ENCODE peak calls at places on chromosomes 6 and 20, in four cellular contexts. One of them, this sample, is unnamed.

GRCh38 chr6:163637524-163637923 is 223.0 kb downstream of the QKI start:
- DNase-seq in Panc1: no peak
- DNase-seq in CD8-positive, alpha-beta T cell: no peak
- DNase-seq in BE2C: no peak
- DNase-seq in this sample: no peak

GRCh38 chr6:71190809-71191208 is 97.8 kb upstream of the OGFRL1 start:
- DNase-seq in Panc1: no peak
- DNase-seq in CD8-positive, alpha-beta T cell: no peak
- DNase-seq in BE2C: no peak
- DNase-seq in this sample: peak; percentile 73

GRCh38 chr6:29723666-29724588 is 693 bp downstream of the HLA-F start:
- DNase-seq in Panc1: no peak
- DNase-seq in CD8-positive, alpha-beta T cell: peak; percentile 61
- DNase-seq in BE2C: no peak
- DNase-seq in this sample: no peak

GRCh38 chr20:10427060-10427692 is 6.8 kb downstream of the MKKS start:
- DNase-seq in Panc1: no peak
- DNase-seq in CD8-positive, alpha-beta T cell: no peak
- DNase-seq in BE2C: peak; percentile 62
- DNase-seq in this sample: peak; percentile 79

GRCh38 chr20:58182521-58183140 is 45.8 kb downstream of the ANKRD60 start:
- DNase-seq in Panc1: no peak
- DNase-seq in CD8-positive, alpha-beta T cell: no peak
- DNase-seq in BE2C: no peak
- DNase-seq in this sample: no peak

GRCh38 chr6:38552136-38552535 is 87.6 kb downstream of the BTBD9 start:
- DNase-seq in Panc1: no peak
- DNase-seq in CD8-positive, alpha-beta T cell: no peak
- DNase-seq in BE2C: no peak
- DNase-seq in this sample: no peak

GRCh38 chr20:21047981-21048380 is 58.2 kb downstream of the LINC00237 start:
- DNase-seq in Panc1: no peak
- DNase-seq in CD8-positive, alpha-beta T cell: no peak
- DNase-seq in BE2C: no peak
- DNase-seq in this sample: no peak

GRCh38 chr20:58759947-58760346 is 67.3 kb downstream of the NPEPL1 start:
- DNase-seq in Panc1: no peak
- DNase-seq in CD8-positive, alpha-beta T cell: no peak
- DNase-seq in BE2C: no peak
- DNase-seq in this sample: no peak

GRCh38 chr6:110039364-110039995 is 61.4 kb downstream of the GPR6 start:
- DNase-seq in Panc1: peak; percentile 87
- DNase-seq in CD8-positive, alpha-beta T cell: peak; percentile 63
- DNase-seq in BE2C: peak; percentile 85
- DNase-seq in this sample: peak; percentile 92

GRCh38 chr6:163943647-163944395 is 529.3 kb downstream of the QKI start:
- DNase-seq in Panc1: no peak
- DNase-seq in CD8-positive, alpha-beta T cell: no peak
- DNase-seq in BE2C: no peak
- DNase-seq in this sample: no peak

GRCh38 chr20:665276-665675 is 10.3 kb downstream of the SCRT2 start:
- DNase-seq in Panc1: no peak
- DNase-seq in CD8-positive, alpha-beta T cell: no peak
- DNase-seq in BE2C: no peak
- DNase-seq in this sample: no peak

GRCh38 chr6:31658983-31659648 is 1.5 kb downstream of the C6orf47 start:
- DNase-seq in Panc1: no peak
- DNase-seq in CD8-positive, alpha-beta T cell: no peak
- DNase-seq in BE2C: no peak
- DNase-seq in this sample: no peak

GRCh38 chr6:118889163-118889562 is 4.8 kb upstream of the ASF1A start:
- DNase-seq in Panc1: no peak
- DNase-seq in CD8-positive, alpha-beta T cell: no peak
- DNase-seq in BE2C: peak; percentile 24
- DNase-seq in this sample: no peak

GRCh38 chr6:138297761-138298298 is 79.5 kb upstream of the PBOV1 start:
- DNase-seq in Panc1: no peak
- DNase-seq in CD8-positive, alpha-beta T cell: no peak
- DNase-seq in BE2C: no peak
- DNase-seq in this sample: no peak

GRCh38 chr6:3036861-3037469 is 31.3 kb upstream of the RIPK1 start:
- DNase-seq in Panc1: no peak
- DNase-seq in CD8-positive, alpha-beta T cell: no peak
- DNase-seq in BE2C: no peak
- DNase-seq in this sample: no peak

GRCh38 chr6:124535299-124535698 is 426.9 kb upstream of the RNF217 start:
- DNase-seq in Panc1: no peak
- DNase-seq in CD8-positive, alpha-beta T cell: no peak
- DNase-seq in BE2C: no peak
- DNase-seq in this sample: no peak

GRCh38 chr6:103183831-103184411 is 1675.8 kb downstream of the HACE1 start:
- DNase-seq in Panc1: no peak
- DNase-seq in CD8-positive, alpha-beta T cell: no peak
- DNase-seq in BE2C: no peak
- DNase-seq in this sample: no peak

GRCh38 chr6:146881228-146882181 is 282.7 kb downstream of the ADGB start:
- DNase-seq in Panc1: no peak
- DNase-seq in CD8-positive, alpha-beta T cell: no peak
- DNase-seq in BE2C: peak; percentile 58
- DNase-seq in this sample: no peak

GRCh38 chr6:33752139-33753015 is 5.7 kb upstream of the IP6K3 start:
- DNase-seq in Panc1: no peak
- DNase-seq in CD8-positive, alpha-beta T cell: no peak
- DNase-seq in BE2C: no peak
- DNase-seq in this sample: no peak

GRCh38 chr20:19633985-19634384 is 124.1 kb upstream of the RIN2 start:
- DNase-seq in Panc1: no peak
- DNase-seq in CD8-positive, alpha-beta T cell: no peak
- DNase-seq in BE2C: no peak
- DNase-seq in this sample: no peak

DNA sequence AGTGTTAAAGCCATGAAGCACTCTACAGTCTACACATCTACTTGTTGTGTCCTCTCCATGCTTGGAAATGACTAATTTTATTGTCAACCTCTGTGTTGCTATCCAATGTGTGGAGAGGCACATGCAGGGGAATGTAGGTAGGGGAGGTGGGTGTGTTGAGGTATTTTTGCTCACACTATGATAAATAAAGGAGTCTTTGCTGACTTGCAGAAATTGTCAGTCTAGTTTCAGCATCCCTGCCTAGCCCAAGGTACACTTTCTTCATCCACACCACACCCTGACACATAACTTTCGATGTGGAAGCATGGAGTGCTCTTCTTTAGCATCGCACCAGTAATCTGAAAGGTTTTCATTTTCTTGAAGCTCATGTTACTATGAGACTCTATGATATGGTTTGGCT is 264.0 kb downstream of the TRDN start:
- DNase-seq in Panc1: no peak
- DNase-seq in CD8-positive, alpha-beta T cell: no peak
- DNase-seq in BE2C: no peak
- DNase-seq in this sample: no peak
- H3K4me3 ChIP-seq in Panc1: no peak overlapping the region
- H3K4me3 ChIP-seq in CD8-positive, alpha-beta T cell: no peak overlapping the region
- H3K4me3 ChIP-seq in BE2C: no peak overlapping the region
- H3K4me3 ChIP-seq in this sample: no peak overlapping the region

GRCh38 chr6:166957087-166957804 is 896 bp upstream of the RNASET2 start:
- DNase-seq in Panc1: no peak
- DNase-seq in CD8-positive, alpha-beta T cell: no peak
- DNase-seq in BE2C: peak; percentile 24
- DNase-seq in this sample: no peak
- TF ChIP-seq CTCF in Panc1: no peak
- TF ChIP-seq CTCF in CD8-positive, alpha-beta T cell: no peak
- TF ChIP-seq CTCF in BE2C: no peak
- TF ChIP-seq CTCF in this sample: no peak

DNA sequence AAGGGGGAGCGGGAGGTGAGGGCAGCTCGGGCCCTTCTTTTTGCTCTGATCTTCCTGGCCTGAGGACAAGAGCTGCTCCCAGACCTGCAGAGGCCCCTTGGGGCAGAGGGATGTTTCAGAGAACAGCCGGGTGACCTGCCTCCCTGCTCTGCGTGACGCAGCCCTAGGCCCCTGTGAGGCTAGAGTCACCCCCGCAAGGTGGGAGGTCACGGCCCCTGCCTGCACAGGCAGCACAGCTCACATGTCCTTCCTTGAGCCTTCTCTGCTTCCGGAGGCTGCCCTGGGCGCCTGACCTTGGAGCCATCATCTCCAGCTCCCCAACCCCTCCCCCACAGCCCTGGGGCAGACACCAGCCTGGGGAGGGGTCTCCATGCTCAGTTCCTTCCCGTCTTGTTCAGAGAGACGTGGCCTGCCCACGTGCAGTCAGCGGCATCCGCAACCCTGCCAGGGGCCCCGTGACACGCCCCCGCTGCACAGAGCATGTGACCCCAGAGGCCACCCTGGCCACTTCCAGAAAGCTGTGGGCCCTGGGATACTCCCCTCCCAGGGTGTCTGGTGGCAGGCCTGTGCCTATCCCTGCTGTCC is at the start of gene BIRC7:
- DNase-seq in Panc1: no peak
- DNase-seq in CD8-positive, alpha-beta T cell: no peak
- DNase-seq in BE2C: no peak
- DNase-seq in this sample: no peak
- H3K4me3 ChIP-seq in Panc1: no peak within 1 kb of the TSS
- H3K4me3 ChIP-seq in CD8-positive, alpha-beta T cell: no peak within 1 kb of the TSS
- H3K4me3 ChIP-seq in BE2C: no peak within 1 kb of the TSS
- H3K4me3 ChIP-seq in this sample: no peak within 1 kb of the TSS

GRCh38 chr6:12890171-12890790 is 173.7 kb downstream of the PHACTR1 start:
- DNase-seq in Panc1: no peak
- DNase-seq in CD8-positive, alpha-beta T cell: no peak
- DNase-seq in BE2C: peak; percentile 20
- DNase-seq in this sample: no peak
- TF ChIP-seq CTCF in Panc1: peak; percentile 72
- TF ChIP-seq CTCF in CD8-positive, alpha-beta T cell: peak; percentile 14
- TF ChIP-seq CTCF in BE2C: peak; percentile 68
- TF ChIP-seq CTCF in this sample: peak; percentile 51

GRCh38 chr6:111844376-111844775 is 28.9 kb downstream of the FYN start:
- DNase-seq in Panc1: no peak
- DNase-seq in CD8-positive, alpha-beta T cell: no peak
- DNase-seq in BE2C: no peak
- DNase-seq in this sample: no peak

GRCh38 chr6:111842271-111842822 is 30.9 kb downstream of the FYN start:
- DNase-seq in Panc1: no peak
- DNase-seq in CD8-positive, alpha-beta T cell: no peak
- DNase-seq in BE2C: no peak
- DNase-seq in this sample: no peak

GRCh38 chr6:111843347-111844147 is 29.7 kb downstream of the FYN start:
- DNase-seq in Panc1: no peak
- DNase-seq in CD8-positive, alpha-beta T cell: peak; percentile 39
- DNase-seq in BE2C: no peak
- DNase-seq in this sample: no peak

GRCh38 chr6:111841822-111842221 is 31.4 kb downstream of the FYN start:
- DNase-seq in Panc1: no peak
- DNase-seq in CD8-positive, alpha-beta T cell: no peak
- DNase-seq in BE2C: no peak
- DNase-seq in this sample: peak; percentile 90

GRCh38 chr6:111842891-111843290 is 30.4 kb downstream of the FYN start:
- DNase-seq in Panc1: no peak
- DNase-seq in CD8-positive, alpha-beta T cell: no peak
- DNase-seq in BE2C: no peak
- DNase-seq in this sample: no peak
- H3K4me3 ChIP-seq in Panc1: no peak overlapping the region
- H3K4me3 ChIP-seq in CD8-positive, alpha-beta T cell: no peak overlapping the region
- H3K4me3 ChIP-seq in BE2C: no peak overlapping the region
- H3K4me3 ChIP-seq in this sample: no peak overlapping the region

GRCh38 chr6:112010328-112010727 is 43.6 kb upstream of the CCN6 start:
- DNase-seq in Panc1: no peak
- DNase-seq in CD8-positive, alpha-beta T cell: no peak
- DNase-seq in BE2C: no peak
- DNase-seq in this sample: no peak
- TF ChIP-seq CTCF in Panc1: peak; percentile 46
- TF ChIP-seq CTCF in CD8-positive, alpha-beta T cell: no peak
- TF ChIP-seq CTCF in BE2C: peak; percentile 16
- TF ChIP-seq CTCF in this sample: no peak

DNA sequence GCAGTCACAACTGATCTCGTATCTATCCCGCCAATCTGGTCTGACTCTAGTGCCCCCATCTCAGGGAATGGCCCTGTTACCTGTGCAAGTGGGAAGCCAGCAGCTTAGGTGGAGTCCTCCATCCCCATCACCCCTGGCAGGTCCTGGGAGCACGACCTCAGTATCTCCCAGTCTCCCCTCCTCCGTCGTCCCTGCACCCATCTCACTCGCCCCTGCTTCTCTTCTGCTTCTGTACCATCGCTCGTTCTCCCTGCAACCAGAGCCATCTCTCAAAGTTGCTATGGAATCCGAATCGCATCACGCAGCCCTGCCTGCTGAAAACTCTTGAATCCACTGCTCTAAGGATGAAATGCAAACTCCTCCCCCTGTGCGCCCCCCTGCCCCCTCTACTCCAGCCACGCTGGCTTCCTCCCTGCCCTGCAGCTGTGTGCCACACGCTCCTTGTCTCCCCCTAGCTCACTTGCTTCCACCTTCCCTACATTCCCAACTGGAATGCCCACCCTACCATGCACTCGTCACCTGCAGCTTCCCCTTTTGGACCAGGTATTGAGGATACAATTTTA is 64.0 kb upstream of the PTGIS start:
- DNase-seq in Panc1: no peak
- DNase-seq in CD8-positive, alpha-beta T cell: no peak
- DNase-seq in BE2C: no peak
- DNase-seq in this sample: no peak
- H3K4me3 ChIP-seq in Panc1: no peak overlapping the region
- H3K4me3 ChIP-seq in CD8-positive, alpha-beta T cell: no peak overlapping the region
- H3K4me3 ChIP-seq in BE2C: no peak overlapping the region
- H3K4me3 ChIP-seq in this sample: no peak overlapping the region